ENCODE peak calls at places on chromosome 19, in six cellular contexts. One of them, this sample, is unnamed.

GRCh38 chr19:11203194-11204075 is 6.1 kb upstream of the KANK2 start:
- DNase-seq in glutamatergic neuron: peak
- DNase-seq in NCI-H2029 treated with DMSO at 0.1 percent for 48 hours: no peak
- DNase-seq in NCI-H774: no peak
- DNase-seq in activated CD4-positive, CD25-positive, alpha-beta regulatory T cell treated with anti-CD3 and anti-CD28 coated beads, Interleukin-2, amount 50 U/mL, for 16 hours: peak
- DNase-seq in esophagus squamous epithelium: no peak
- DNase-seq in this sample: peak

GRCh38 chr19:10009714-10010224 is 535 bp downstream of the COL5A3 start:
- DNase-seq in glutamatergic neuron: no peak
- DNase-seq in activated CD4-positive, CD25-positive, alpha-beta regulatory T cell treated with anti-CD3 and anti-CD28 coated beads, Interleukin-2, amount 50 U/mL, for 16 hours: no peak
- DNase-seq in NCI-H774: no peak
- DNase-seq in NCI-H2029 treated with DMSO at 0.1 percent for 48 hours: no peak
- DNase-seq in esophagus squamous epithelium: no peak
- DNase-seq in this sample: no peak

GRCh38 chr19:681029-681626 is 4.9 kb downstream of the FSTL3 start:
- DNase-seq in esophagus squamous epithelium: no peak
- DNase-seq in activated CD4-positive, CD25-positive, alpha-beta regulatory T cell treated with anti-CD3 and anti-CD28 coated beads, Interleukin-2, amount 50 U/mL, for 16 hours: no peak
- DNase-seq in NCI-H774: peak
- DNase-seq in NCI-H2029 treated with DMSO at 0.1 percent for 48 hours: no peak
- DNase-seq in glutamatergic neuron: peak
- DNase-seq in this sample: peak

GRCh38 chr19:54478677-54479266 is 5.7 kb upstream of the CDC42EP5 start:
- DNase-seq in NCI-H774: no peak
- DNase-seq in activated CD4-positive, CD25-positive, alpha-beta regulatory T cell treated with anti-CD3 and anti-CD28 coated beads, Interleukin-2, amount 50 U/mL, for 16 hours: no peak
- DNase-seq in esophagus squamous epithelium: no peak
- DNase-seq in glutamatergic neuron: peak
- DNase-seq in NCI-H2029 treated with DMSO at 0.1 percent for 48 hours: peak
- DNase-seq in this sample: no peak

GRCh38 chr19:55642153-55643002 is 1.1 kb upstream of the ZNF581 start:
- DNase-seq in glutamatergic neuron: peak
- DNase-seq in esophagus squamous epithelium: no peak
- DNase-seq in NCI-H774: no peak
- DNase-seq in NCI-H2029 treated with DMSO at 0.1 percent for 48 hours: no peak
- DNase-seq in activated CD4-positive, CD25-positive, alpha-beta regulatory T cell treated with anti-CD3 and anti-CD28 coated beads, Interleukin-2, amount 50 U/mL, for 16 hours: no peak
- DNase-seq in this sample: peak

GRCh38 chr19:29741776-29742175 is 26.7 kb upstream of the C19orf12 start:
- DNase-seq in glutamatergic neuron: no peak
- DNase-seq in NCI-H2029 treated with DMSO at 0.1 percent for 48 hours: no peak
- DNase-seq in activated CD4-positive, CD25-positive, alpha-beta regulatory T cell treated with anti-CD3 and anti-CD28 coated beads, Interleukin-2, amount 50 U/mL, for 16 hours: no peak
- DNase-seq in NCI-H774: no peak
- DNase-seq in esophagus squamous epithelium: no peak
- DNase-seq in this sample: no peak

GRCh38 chr19:33227870-33228599 is 2.4 kb upstream of the SLC7A10 start:
- DNase-seq in NCI-H2029 treated with DMSO at 0.1 percent for 48 hours: no peak
- DNase-seq in esophagus squamous epithelium: no peak
- DNase-seq in glutamatergic neuron: no peak
- DNase-seq in NCI-H774: no peak
- DNase-seq in activated CD4-positive, CD25-positive, alpha-beta regulatory T cell treated with anti-CD3 and anti-CD28 coated beads, Interleukin-2, amount 50 U/mL, for 16 hours: no peak
- DNase-seq in this sample: no peak

GRCh38 chr19:35524181-35524838 is 3.8 kb downstream of the SBSN start:
- DNase-seq in esophagus squamous epithelium: no peak
- DNase-seq in activated CD4-positive, CD25-positive, alpha-beta regulatory T cell treated with anti-CD3 and anti-CD28 coated beads, Interleukin-2, amount 50 U/mL, for 16 hours: no peak
- DNase-seq in NCI-H774: no peak
- DNase-seq in NCI-H2029 treated with DMSO at 0.1 percent for 48 hours: no peak
- DNase-seq in glutamatergic neuron: no peak
- DNase-seq in this sample: no peak

GRCh38 chr19:53870485-53870844 is 2.8 kb downstream of the MYADM start:
- DNase-seq in esophagus squamous epithelium: no peak
- DNase-seq in activated CD4-positive, CD25-positive, alpha-beta regulatory T cell treated with anti-CD3 and anti-CD28 coated beads, Interleukin-2, amount 50 U/mL, for 16 hours: no peak
- DNase-seq in NCI-H774: no peak
- DNase-seq in glutamatergic neuron: no peak
- DNase-seq in NCI-H2029 treated with DMSO at 0.1 percent for 48 hours: no peak
- DNase-seq in this sample: peak

GRCh38 chr19:7628589-7629311 is 595 bp downstream of the XAB2 start:
- DNase-seq in NCI-H774: no peak
- DNase-seq in glutamatergic neuron: no peak
- DNase-seq in NCI-H2029 treated with DMSO at 0.1 percent for 48 hours: no peak
- DNase-seq in activated CD4-positive, CD25-positive, alpha-beta regulatory T cell treated with anti-CD3 and anti-CD28 coated beads, Interleukin-2, amount 50 U/mL, for 16 hours: no peak
- DNase-seq in esophagus squamous epithelium: no peak
- DNase-seq in this sample: no peak

This sample was measured in left lung.